ENCODE peak calls at places on chromosomes 6 and 20, in eight cellular contexts. O, D, I, H, Z, Y, B and P are unnamed samples.

GRCh38 chr6:166757226-166758135 is 130.4 kb upstream of the RPS6KA2 start:
- DNase-seq in O (peak; percentile 75), D (no peak), I (peak; percentile 40), H (peak; percentile 60), Z (no peak), Y (no peak), B (no peak), P (peak; percentile 51)

GRCh38 chr20:20406306-20406705 is 38.4 kb downstream of the INSM1 start:
- DNase-seq in O (no peak), D (no peak), I (no peak), H (no peak), Z (no peak), Y (no peak), B (no peak), P (no peak)

GRCh38 chr20:48841861-48842529 is 14.2 kb upstream of the PREX1 start:
- DNase-seq in O (peak; percentile 88), D (no peak), I (no peak), H (no peak), Z (peak; percentile 95), Y (no peak), B (no peak), P (no peak)

GRCh38 chr6:1062786-1063545 is 248.9 kb upstream of the FOXQ1 start:
- DNase-seq in O (peak; percentile 9), D (no peak), I (no peak), H (no peak), Z (no peak), Y (no peak), B (peak; percentile 67), P (peak; percentile 41)

GRCh38 chr20:45465492-45466266 is 3.9 kb upstream of the WFDC2 start:
- DNase-seq in O (no peak), D (no peak), I (no peak), H (no peak), Z (no peak), Y (no peak), B (peak; percentile 32), P (no peak)

GRCh38 chr20:699342-699741 is 23.7 kb upstream of the SCRT2 start:
- DNase-seq in O (no peak), D (no peak), I (no peak), H (no peak), Z (no peak), Y (no peak), B (no peak), P (no peak)

GRCh38 chr20:58839474-58839874 is 11.2 kb downstream of the GNAS-AS1 start:
- DNase-seq in O (peak; percentile 52), D (peak; percentile 7), I (peak; percentile 53), H (peak; percentile 85), Z (peak; percentile 71), Y (no peak), B (peak; percentile 74), P (peak; percentile 77)

GRCh38 chr6:24489470-24489869 is at the start of gene GPLD1:
- DNase-seq in O (no peak), D (no peak), I (no peak), H (no peak), Z (no peak), Y (no peak), B (no peak), P (no peak)

GRCh38 chr20:14937021-14937420 is 599.6 kb upstream of the FLRT3 start:
- DNase-seq in O (no peak), D (no peak), I (no peak), H (no peak), Z (no peak), Y (no peak), B (no peak), P (no peak)

GRCh38 chr6:116389357-116389756 is 18.6 kb downstream of the DSE start:
- DNase-seq in O (peak; percentile 45), D (no peak), I (no peak), H (no peak), Z (no peak), Y (no peak), B (no peak), P (no peak)

GRCh38 chr6:33208089-33208967 is at the start of gene RING1:
- DNase-seq in O (peak; percentile 92), D (no peak), I (peak; percentile 92), H (peak; percentile 96), Z (peak; percentile 62), Y (peak; percentile 72), B (peak; percentile 93), P (peak; percentile 91)

GRCh38 chr20:36861875-36862801 is 13.8 kb upstream of the TLDC2 start:
- DNase-seq in O (peak; percentile 95), D (peak; percentile 42), I (peak; percentile 77), H (peak; percentile 91), Z (peak; percentile 95), Y (no peak), B (peak; percentile 67), P (peak; percentile 55)

GRCh38 chr6:56644366-56644765 is 1.7 kb upstream of the DST start:
- DNase-seq in O (no peak), D (no peak), I (no peak), H (no peak), Z (no peak), Y (no peak), B (no peak), P (no peak)

GRCh38 chr6:135605278-135605790 is 107.8 kb upstream of the AHI1 start:
- DNase-seq in O (no peak), D (no peak), I (no peak), H (no peak), Z (no peak), Y (no peak), B (no peak), P (no peak)

GRCh38 chr6:135603249-135603648 is 105.7 kb upstream of the AHI1 start:
- DNase-seq in O (no peak), D (no peak), I (no peak), H (no peak), Z (no peak), Y (no peak), B (no peak), P (no peak)

GRCh38 chr6:135608031-135608430 is 110.5 kb upstream of the AHI1 start:
- DNase-seq in O (no peak), D (no peak), I (no peak), H (no peak), Z (no peak), Y (no peak), B (no peak), P (no peak)

GRCh38 chr6:135604035-135604865 is 106.7 kb upstream of the AHI1 start:
- DNase-seq in O (no peak), D (no peak), I (no peak), H (no peak), Z (no peak), Y (no peak), B (no peak), P (no peak)

DNA sequence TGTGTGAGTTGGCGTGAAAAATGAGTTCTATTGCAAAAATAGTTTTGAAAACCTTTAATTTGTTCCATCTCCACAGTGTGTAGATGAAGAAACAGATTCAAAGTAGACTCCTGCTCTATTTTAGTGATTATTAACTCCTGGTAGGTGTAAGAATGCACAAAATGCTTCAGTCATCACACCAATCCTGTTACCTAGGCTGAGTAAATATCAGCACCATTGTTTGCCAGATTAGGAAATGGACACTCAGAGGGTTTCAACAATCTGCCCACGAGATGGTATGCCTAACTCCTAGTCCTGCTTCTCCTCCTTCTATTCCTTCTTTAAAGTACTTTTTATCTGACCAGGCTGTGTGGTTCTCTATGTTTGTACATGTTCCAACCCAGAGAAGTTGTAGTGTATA is 108.9 kb upstream of the AHI1 start:
- DNase-seq in O (no peak), D (no peak), I (no peak), H (no peak), Z (no peak), Y (no peak), B (no peak), P (no peak)
- TF ChIP-seq EZH2phosphoT487 in O (no peak), D (no peak), I (no peak), H (no peak), Z (no peak), Y (no peak), B (no peak), P (no peak)

GRCh38 chr20:63639093-63639860 is 12.4 kb upstream of the GMEB2 start:
- DNase-seq in O (no peak), D (no peak), I (no peak), H (no peak), Z (no peak), Y (no peak), B (no peak), P (no peak)
- H3K4me2 ChIP-seq in O (no peak overlapping the region), D (no peak overlapping the region), I (no peak overlapping the region), H (no peak overlapping the region), Z (no peak overlapping the region), Y (no peak overlapping the region), B (peak overlapping the region; percentile 14), P (no peak overlapping the region)

DNA sequence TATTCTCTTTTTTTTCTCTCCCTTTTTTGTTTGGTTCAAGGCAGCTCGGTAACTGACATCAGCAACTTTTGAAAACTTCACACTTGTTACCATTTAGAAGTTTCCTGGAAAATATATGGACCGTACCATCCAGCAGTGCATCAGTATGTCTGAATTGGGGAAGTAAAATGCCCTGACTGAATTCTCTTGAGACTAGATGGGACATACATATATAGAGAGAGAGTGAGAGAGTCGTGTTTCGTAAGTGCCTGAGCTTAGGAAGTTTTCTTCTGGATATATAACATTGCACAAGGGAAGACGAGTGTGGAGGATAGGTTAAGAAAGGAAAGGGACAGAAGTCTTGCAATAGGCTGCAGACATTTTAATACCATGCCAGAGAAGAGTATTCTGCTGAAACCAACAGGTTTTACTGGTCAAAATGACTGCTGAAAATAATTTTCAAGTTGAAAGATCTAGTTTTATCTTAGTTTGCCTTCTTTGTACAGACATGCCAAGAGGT is 10.6 kb downstream of the HEY2 start:
- DNase-seq in O (no peak), D (no peak), I (no peak), H (no peak), Z (no peak), Y (no peak), B (no peak), P (no peak)
- H3K27me3 ChIP-seq in O (peaks cover 74% of the 10 kb centered on the region), D (peaks cover 49% of the 10 kb centered on the region), I (peaks cover 6% of the 10 kb centered on the region), H (peaks cover 61% of the 10 kb centered on the region), Z (peaks cover 76% of the 10 kb centered on the region), Y (no peaks in the 10 kb centered on the region), B (no peaks in the 10 kb centered on the region), P (peaks cover 6% of the 10 kb centered on the region)

GRCh38 chr6:150720774-150721233 is 121.1 kb downstream of the PLEKHG1 start:
- DNase-seq in O (peak; percentile 6), D (peak; percentile 73), I (peak; percentile 74), H (no peak), Z (peak; percentile 88), Y (peak; percentile 65), B (peak; percentile 43), P (peak; percentile 67)
- TF ChIP-seq EZH2phosphoT487 in O (no peak), D (no peak), I (no peak), H (no peak), Z (no peak), Y (no peak), B (no peak), P (no peak)

DNA sequence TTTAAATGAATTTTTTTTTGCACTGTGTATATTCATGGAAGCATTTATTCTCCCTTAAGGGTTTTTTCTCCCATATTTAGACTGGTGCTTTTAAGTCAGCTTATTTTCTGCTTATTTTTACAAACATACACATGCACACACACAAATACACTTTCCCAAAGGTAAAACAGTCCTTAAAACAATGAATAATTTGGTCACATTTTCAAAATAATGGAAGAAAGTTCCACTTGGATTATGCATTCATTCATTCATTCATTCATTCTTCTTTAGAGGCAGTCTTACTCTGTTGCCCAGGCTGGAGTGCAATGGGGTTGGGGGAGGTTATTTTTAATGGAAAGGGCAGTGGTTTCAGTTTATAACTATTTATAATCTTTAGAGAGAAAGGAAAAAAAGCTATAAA is 69.8 kb downstream of the STXBP5 start:
- DNase-seq in O (no peak), D (no peak), I (no peak), H (no peak), Z (no peak), Y (no peak), B (no peak), P (no peak)
- H3K4me2 ChIP-seq in O (no peak overlapping the region), D (no peak overlapping the region), I (no peak overlapping the region), H (no peak overlapping the region), Z (no peak overlapping the region), Y (no peak overlapping the region), B (no peak overlapping the region), P (no peak overlapping the region)